ENCODE peak calls at places on chromosomes 1 and 21, in five cellular contexts. Y, Q, K, C and W are unnamed samples. For H3K36me3, the result is how much of the 10 kb centered on the place peaks cover.

GRCh38 chr1:6180578-6181311 is 624 bp upstream of the CHD5 start:
- DNase-seq in Y (no peak), Q (no peak), K (no peak), C (no peak), W (no peak)

GRCh38 chr1:167465751-167466150 is 52.6 kb downstream of the CD247 start:
- DNase-seq in Y (no peak), Q (no peak), K (no peak), C (no peak), W (no peak)

GRCh38 chr21:41966341-41966833 is 12.6 kb upstream of the C2CD2 start:
- DNase-seq in Y (no peak), Q (no peak), K (no peak), C (no peak), W (no peak)

GRCh38 chr1:243294723-243295121 is 38.9 kb downstream of the SDCCAG8 start:
- DNase-seq in Y (no peak), Q (no peak), K (no peak), C (peak), W (no peak)

GRCh38 chr1:158019177-158019868 is 25.9 kb downstream of the KIRREL1 start:
- DNase-seq in Y (no peak), Q (peak), K (peak), C (peak), W (peak)

GRCh38 chr1:112440574-112440973 is 44.6 kb downstream of the CTTNBP2NL start:
- DNase-seq in Y (no peak), Q (no peak), K (no peak), C (no peak), W (no peak)

GRCh38 chr1:99727575-99728190 is 38.8 kb downstream of the FRRS1 start:
- DNase-seq in Y (no peak), Q (no peak), K (no peak), C (peak), W (peak)

GRCh38 chr1:8687053-8687452 is 130.4 kb downstream of the RERE start:
- DNase-seq in Y (no peak), Q (no peak), K (no peak), C (peak), W (no peak)

GRCh38 chr1:56728964-56729363 is 83.8 kb downstream of the PRKAA2 start:
- DNase-seq in Y (no peak), Q (no peak), K (no peak), C (no peak), W (no peak)

GRCh38 chr1:231332761-231333160 is 4.9 kb downstream of the EXOC8 start:
- DNase-seq in Y (no peak), Q (no peak), K (no peak), C (no peak), W (no peak)

GRCh38 chr1:21293537-21294265 is 3.4 kb upstream of the ECE1 start:
- DNase-seq in Y (no peak), Q (no peak), K (no peak), C (no peak), W (no peak)

GRCh38 chr1:91091812-91092211 is 70.0 kb upstream of the ZNF644 start:
- DNase-seq in Y (no peak), Q (no peak), K (no peak), C (no peak), W (no peak)

GRCh38 chr1:102970496-102971078 is 137.7 kb downstream of the COL11A1 start:
- DNase-seq in Y (no peak), Q (no peak), K (peak), C (peak), W (peak)

GRCh38 chr1:104921552-104921951 is 1171.9 kb downstream of the AMY1C start:
- DNase-seq in Y (no peak), Q (no peak), K (no peak), C (no peak), W (no peak)

GRCh38 chr21:22476726-22477646 is 1478.8 kb downstream of the NCAM2 start:
- DNase-seq in Y (no peak), Q (no peak), K (no peak), C (no peak), W (no peak)

GRCh38 chr1:230983811-230984210 is 4.9 kb downstream of the ARV1 start:
- DNase-seq in Y (no peak), Q (no peak), K (no peak), C (no peak), W (no peak)

GRCh38 chr21:32253215-32253641 is 25.6 kb downstream of the MIS18A start:
- DNase-seq in Y (no peak), Q (peak), K (no peak), C (peak), W (no peak)

GRCh38 chr1:12180315-12180714 is 13.5 kb downstream of the TNFRSF1B start:
- DNase-seq in Y (peak), Q (no peak), K (no peak), C (no peak), W (no peak)

GRCh38 chr1:168991667-168992475 is 114.6 kb upstream of the ATP1B1 start:
- DNase-seq in Y (no peak), Q (no peak), K (no peak), C (no peak), W (no peak)

GRCh38 chr1:214967865-214968575 is 114.5 kb upstream of the KCNK2 start:
- DNase-seq in Y (no peak), Q (no peak), K (no peak), C (peak), W (no peak)

GRCh38 chr21:33069994-33070811 is at the start of gene OLIG1:
- DNase-seq in Y (peak), Q (peak), K (no peak), C (no peak), W (no peak)

GRCh38 chr1:8040586-8040985 is 14.5 kb upstream of the ERRFI1 start:
- DNase-seq in Y (no peak), Q (peak), K (peak), C (peak), W (no peak)

GRCh38 chr1:33460947-33461629 is 11.4 kb upstream of the ZSCAN20 start:
- DNase-seq in Y (peak), Q (no peak), K (no peak), C (no peak), W (no peak)

GRCh38 chr1:3869751-3870301 is 12.6 kb downstream of the DFFB start:
- DNase-seq in Y (no peak), Q (no peak), K (no peak), C (no peak), W (no peak)

GRCh38 chr1:166975361-166976129 is at the start of gene ILDR2:
- DNase-seq in Y (peak), Q (peak), K (peak), C (peak), W (no peak)

GRCh38 chr1:205599667-205600042 is 32.2 kb downstream of the ELK4 start:
- DNase-seq in Y (no peak), Q (no peak), K (no peak), C (no peak), W (no peak)

GRCh38 chr1:235090406-235091069 is 38.1 kb downstream of the TOMM20 start:
- DNase-seq in Y (no peak), Q (peak), K (no peak), C (no peak), W (peak)

GRCh38 chr1:21064057-21064456 is 112.6 kb downstream of the EIF4G3 start:
- DNase-seq in Y (no peak), Q (no peak), K (no peak), C (no peak), W (no peak)

GRCh38 chr1:216119600-216119999 is 303.6 kb downstream of the USH2A start:
- DNase-seq in Y (no peak), Q (no peak), K (peak), C (peak), W (no peak)

GRCh38 chr1:58783090-58783992 is 506 bp downstream of the JUN start:
- DNase-seq in Y (peak), Q (peak), K (no peak), C (peak), W (no peak)

GRCh38 chr1:12444329-12444841 is 173.6 kb downstream of the DHRS3 start:
- DNase-seq in Y (no peak), Q (no peak), K (no peak), C (no peak), W (no peak)

GRCh38 chr1:156508205-156508954 is 7.8 kb upstream of the MEF2D start:
- DNase-seq in Y (peak), Q (no peak), K (no peak), C (peak), W (no peak)

GRCh38 chr1:17828991-17829390 is 73.9 kb downstream of the ACTL8 start:
- DNase-seq in Y (no peak), Q (no peak), K (no peak), C (no peak), W (no peak)

GRCh38 chr1:204996981-204997380 is 46.0 kb upstream of the CNTN2 start:
- DNase-seq in Y (no peak), Q (no peak), K (no peak), C (no peak), W (no peak)

DNA sequence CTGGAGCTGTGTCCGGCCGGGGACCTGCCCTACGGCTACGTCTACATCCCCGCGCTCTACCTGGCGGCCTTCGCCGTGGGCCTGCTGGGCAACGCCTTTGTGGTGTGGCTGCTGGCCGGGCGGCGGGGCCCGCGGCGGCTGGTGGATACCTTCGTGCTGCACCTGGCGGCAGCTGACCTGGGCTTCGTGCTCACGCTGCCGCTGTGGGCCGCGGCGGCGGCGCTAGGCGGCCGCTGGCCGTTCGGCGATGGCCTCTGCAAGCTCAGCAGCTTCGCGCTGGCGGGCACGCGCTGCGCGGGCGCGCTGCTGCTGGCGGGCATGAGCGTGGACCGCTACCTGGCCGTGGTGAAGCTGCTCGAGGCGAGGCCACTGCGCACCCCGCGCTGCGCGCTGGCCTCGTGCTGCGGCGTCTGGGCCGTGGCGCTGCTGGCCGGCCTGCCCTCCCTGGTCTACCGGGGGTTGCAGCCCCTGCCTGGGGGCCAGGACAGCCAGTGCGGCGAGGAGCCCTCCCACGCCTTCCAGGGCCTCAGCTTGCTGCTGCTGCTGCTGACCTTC is 412 bp downstream of the GPR25 start:
- DNase-seq in Y (no peak), Q (no peak), K (no peak), C (no peak), W (no peak)
- H3K4me3 ChIP-seq in Y (peak), Q (no peak), K (no peak), C (no peak), W (peak)

DNA sequence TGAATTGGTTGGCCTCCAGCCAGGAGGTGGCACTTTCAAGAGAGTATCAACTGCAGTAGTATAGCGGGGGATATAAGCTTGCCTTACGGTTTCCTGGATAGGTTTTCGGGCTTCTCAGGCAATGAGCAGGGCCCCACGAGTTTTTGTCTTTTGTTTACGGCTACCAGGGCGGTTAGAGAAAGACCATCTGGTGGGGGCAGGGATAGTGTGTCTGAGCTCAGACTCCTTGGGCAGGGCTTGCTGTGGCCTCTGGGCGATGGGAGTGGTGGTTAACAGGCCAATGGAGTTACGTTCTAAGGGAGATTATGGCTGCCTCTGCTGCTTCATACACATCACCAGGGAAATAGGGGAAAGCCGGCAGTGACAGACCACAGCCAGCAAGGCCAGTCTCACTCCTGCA is 62.8 kb downstream of the DTL start:
- DNase-seq in Y (no peak), Q (no peak), K (no peak), C (no peak), W (no peak)
- H3K36me3 ChIP-seq in Y (under half), Q (under half), K (under half), C (under half), W (under half)

GRCh38 chr1:115293899-115294298 is 44.1 kb downstream of the NGF start:
- DNase-seq in Y (no peak), Q (no peak), K (no peak), C (no peak), W (no peak)
- H3K27ac ChIP-seq in Y (no peak), Q (no peak), K (no peak), C (no peak), W (no peak)

DNA sequence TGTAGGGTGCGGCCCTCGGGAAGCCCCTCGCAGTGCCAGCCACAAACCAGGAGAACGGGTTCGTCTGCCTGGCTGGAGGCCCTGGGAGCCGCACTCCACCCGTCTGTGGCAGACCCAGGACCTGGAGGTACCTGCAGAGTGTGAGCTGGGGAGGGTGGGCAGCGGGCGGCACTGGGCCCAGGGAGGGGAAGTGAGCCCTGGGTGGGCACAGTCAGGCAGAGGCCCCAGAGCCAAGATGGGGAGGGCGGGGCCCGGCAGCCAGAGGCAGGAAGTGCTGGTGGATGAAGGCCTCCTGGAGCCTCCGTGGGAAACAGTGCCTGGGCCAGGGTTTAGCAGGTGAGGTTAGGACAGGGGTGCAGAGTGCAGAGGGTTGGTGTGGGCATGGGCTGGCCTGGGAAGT is 4.0 kb upstream of the PEX10 start:
- DNase-seq in Y (no peak), Q (no peak), K (no peak), C (no peak), W (no peak)
- H3K4me3 ChIP-seq in Y (peak), Q (no peak), K (no peak), C (no peak), W (no peak)

DNA sequence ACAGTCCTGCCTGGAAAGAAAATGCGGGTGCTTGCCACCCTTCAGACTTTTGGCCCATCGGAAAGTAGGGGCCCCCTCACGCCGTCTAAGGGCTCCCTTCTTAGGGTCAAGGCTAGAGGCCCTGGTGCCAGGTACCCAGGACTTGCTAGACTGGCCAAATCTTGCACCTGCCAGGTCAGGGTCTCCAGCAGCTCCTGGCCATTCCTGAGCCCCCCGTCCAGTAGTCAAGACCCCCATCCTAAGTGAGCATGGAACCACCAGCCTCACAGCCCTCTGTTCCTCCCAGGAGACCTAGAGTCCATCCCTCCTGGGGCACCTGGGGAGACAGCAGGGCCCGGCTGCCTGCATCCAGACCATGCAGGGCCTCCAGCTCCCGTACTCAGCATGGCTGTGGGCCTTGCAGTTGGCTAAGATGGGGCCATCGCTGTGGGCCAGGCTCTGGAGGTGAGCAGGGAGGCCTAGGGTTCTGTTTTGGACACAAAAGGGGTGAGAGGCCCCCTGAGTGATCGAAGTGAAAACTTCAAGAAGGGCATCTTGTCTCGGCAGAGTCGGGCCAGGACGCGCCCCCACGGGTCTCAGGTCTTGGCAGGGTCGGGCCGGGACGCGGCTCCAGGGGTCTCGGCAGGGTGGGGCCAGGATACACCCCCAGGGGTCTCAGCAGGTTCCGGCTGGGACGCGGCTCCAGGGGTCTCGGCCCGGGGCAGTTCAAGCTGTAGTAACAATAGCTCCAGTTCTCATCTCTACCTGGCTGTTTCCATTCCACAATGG is 5.9 kb downstream of the FNDC10 start:
- DNase-seq in Y (no peak), Q (no peak), K (no peak), C (no peak), W (no peak)
- H3K36me3 ChIP-seq in Y (under half), Q (under half), K (under half), C (under half), W (under half)

GRCh38 chr1:229268505-229268904 is 2.4 kb upstream of the RAB4A start:
- DNase-seq in Y (no peak), Q (no peak), K (no peak), C (no peak), W (no peak)
- H3K27ac ChIP-seq in Y (no peak), Q (no peak), K (no peak), C (no peak), W (no peak)

DNA sequence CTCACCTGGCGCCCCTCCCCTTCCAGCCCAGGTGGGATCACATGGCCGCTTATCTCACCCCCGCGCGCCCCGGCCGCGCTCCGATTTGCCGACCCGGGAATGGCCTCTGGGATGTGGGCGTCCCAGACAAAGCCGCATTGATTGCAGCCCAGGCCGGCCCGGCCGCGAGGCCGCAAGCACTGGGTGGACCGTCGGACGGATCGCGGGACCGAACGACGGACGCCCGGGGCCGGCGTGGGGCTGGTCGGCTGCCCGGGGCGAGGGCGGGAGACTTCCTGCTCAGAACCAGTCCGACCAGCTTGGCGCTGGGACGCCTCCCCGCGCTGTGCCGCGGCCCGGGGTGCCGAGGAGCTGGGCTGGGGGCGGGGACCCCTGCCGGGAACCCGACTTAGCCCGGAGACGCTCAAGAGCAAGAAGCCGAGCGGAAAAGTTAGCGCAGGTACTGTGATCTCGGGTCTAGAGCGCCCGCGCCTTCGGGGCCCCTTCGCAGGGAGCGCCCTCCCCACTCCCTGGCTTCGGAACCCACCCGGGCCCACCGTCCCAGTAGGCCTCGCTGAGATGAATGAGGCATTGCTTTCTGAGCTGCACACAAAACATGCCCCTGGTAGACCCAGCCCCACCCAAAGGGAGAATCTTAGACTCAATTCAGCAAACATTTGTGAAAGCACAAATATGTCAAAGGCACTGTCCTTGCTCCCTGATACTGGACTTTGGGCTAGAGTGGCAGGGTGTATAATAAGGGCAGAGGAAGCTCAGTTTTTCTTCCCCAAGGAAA is 415 bp upstream of the LAD1 start:
- DNase-seq in Y (peak), Q (peak), K (peak), C (no peak), W (peak)
- H3K4me3 ChIP-seq in Y (peak), Q (peak), K (peak), C (no peak), W (peak)

DNA sequence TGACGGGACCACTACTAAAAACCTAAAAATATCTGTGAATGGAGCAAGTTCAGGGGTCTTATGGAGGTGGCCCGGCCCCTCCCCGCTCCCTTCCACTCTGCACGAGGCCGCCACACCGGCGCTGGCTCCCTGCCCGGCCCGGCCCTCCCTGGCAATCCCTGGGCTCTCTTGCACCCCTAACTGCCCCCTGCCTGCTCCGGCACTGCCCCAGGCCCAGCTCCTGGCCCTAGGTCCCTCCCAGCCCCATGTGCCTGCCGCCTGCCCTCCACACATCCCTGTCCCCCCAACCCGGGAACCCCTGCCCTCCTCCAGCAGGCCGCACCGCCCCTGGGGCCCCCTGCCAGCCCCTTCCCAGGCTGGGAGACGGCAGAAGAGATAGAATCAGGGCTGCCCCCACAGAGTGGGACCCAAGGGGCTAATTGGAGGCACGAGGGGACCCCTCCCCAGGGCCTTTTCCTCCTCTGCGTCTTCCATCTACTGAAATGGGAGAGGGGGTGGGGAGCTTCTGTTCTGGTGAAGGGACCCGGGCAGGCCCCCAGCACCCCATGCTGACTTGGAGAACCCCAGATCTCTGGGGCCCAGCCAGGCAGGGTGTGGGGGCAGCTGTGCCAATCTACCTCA is 9.3 kb upstream of the CTRC start:
- DNase-seq in Y (no peak), Q (no peak), K (no peak), C (no peak), W (no peak)
- H3K36me3 ChIP-seq in Y (under half), Q (under half), K (under half), C (under half), W (under half)

DNA sequence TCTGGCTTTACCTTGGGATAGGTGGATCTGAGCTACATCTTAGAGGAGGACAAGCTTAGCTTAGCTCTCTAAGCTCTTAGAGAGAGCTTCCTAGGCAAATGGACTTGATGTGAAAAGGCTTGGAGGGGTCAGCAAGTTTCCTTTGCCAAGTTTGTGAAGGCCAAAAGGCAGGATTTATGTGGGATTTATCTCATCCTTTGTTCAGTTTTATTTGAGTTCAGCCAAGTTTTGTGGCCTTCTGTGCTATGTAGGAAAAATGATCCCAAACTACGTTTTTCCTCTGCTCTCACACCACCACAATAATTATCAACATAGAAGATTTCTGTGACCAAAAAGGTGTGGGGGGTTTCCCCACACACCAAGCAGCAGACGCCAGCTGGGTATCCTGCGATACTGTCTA is 26.0 kb upstream of the RNF11 start:
- DNase-seq in Y (no peak), Q (no peak), K (no peak), C (no peak), W (no peak)
- H3K27ac ChIP-seq in Y (no peak), Q (no peak), K (no peak), C (no peak), W (no peak)